ENCODE peak calls at places on chromosome 21, in six cellular contexts. One of them, this sample, is unnamed.

GRCh38 chr21:46000731-46001641 is 19.4 kb downstream of the COL6A1 start:
- DNase-seq in adrenal gland: peak; percentile 18
- DNase-seq in upper lobe of right lung: no peak
- DNase-seq in right lobe of liver: no peak
- DNase-seq in heart left ventricle: peak; percentile 23
- DNase-seq in naive thymus-derived CD4-positive, alpha-beta T cell: no peak
- DNase-seq in this sample: no peak

GRCh38 chr21:24428539-24429186 is 1178.6 kb downstream of the MRPL39 start:
- DNase-seq in adrenal gland: no peak
- DNase-seq in upper lobe of right lung: no peak
- DNase-seq in right lobe of liver: no peak
- DNase-seq in heart left ventricle: no peak
- DNase-seq in naive thymus-derived CD4-positive, alpha-beta T cell: peak; percentile 25
- DNase-seq in this sample: peak; percentile 41

GRCh38 chr21:20662523-20662922 is 335.7 kb upstream of the NCAM2 start:
- DNase-seq in adrenal gland: no peak
- DNase-seq in upper lobe of right lung: no peak
- DNase-seq in right lobe of liver: no peak
- DNase-seq in heart left ventricle: no peak
- DNase-seq in naive thymus-derived CD4-positive, alpha-beta T cell: no peak
- DNase-seq in this sample: no peak

GRCh38 chr21:41507521-41508414 is at the start of gene TMPRSS2:
- DNase-seq in adrenal gland: no peak
- DNase-seq in upper lobe of right lung: peak; percentile 93
- DNase-seq in right lobe of liver: peak; percentile 93
- DNase-seq in heart left ventricle: no peak
- DNase-seq in naive thymus-derived CD4-positive, alpha-beta T cell: no peak
- DNase-seq in this sample: no peak

GRCh38 chr21:45532826-45533730 is 9.2 kb downstream of the SLC19A1 start:
- DNase-seq in adrenal gland: peak; percentile 14
- DNase-seq in upper lobe of right lung: peak; percentile 62
- DNase-seq in right lobe of liver: peak; percentile 62
- DNase-seq in heart left ventricle: peak; percentile 15
- DNase-seq in naive thymus-derived CD4-positive, alpha-beta T cell: no peak
- DNase-seq in this sample: no peak

GRCh38 chr21:33318087-33318486 is 6.7 kb upstream of the IFNAR1 start:
- DNase-seq in adrenal gland: no peak
- DNase-seq in upper lobe of right lung: no peak
- DNase-seq in right lobe of liver: no peak
- DNase-seq in heart left ventricle: no peak
- DNase-seq in naive thymus-derived CD4-positive, alpha-beta T cell: no peak
- DNase-seq in this sample: no peak

GRCh38 chr21:21384977-21385376 is 386.8 kb downstream of the NCAM2 start:
- DNase-seq in adrenal gland: no peak
- DNase-seq in upper lobe of right lung: no peak
- DNase-seq in right lobe of liver: no peak
- DNase-seq in heart left ventricle: no peak
- DNase-seq in naive thymus-derived CD4-positive, alpha-beta T cell: no peak
- DNase-seq in this sample: no peak

GRCh38 chr21:40672602-40673001 is 174.4 kb downstream of the DSCAM start:
- DNase-seq in adrenal gland: no peak
- DNase-seq in upper lobe of right lung: no peak
- DNase-seq in right lobe of liver: no peak
- DNase-seq in heart left ventricle: no peak
- DNase-seq in naive thymus-derived CD4-positive, alpha-beta T cell: no peak
- DNase-seq in this sample: no peak

GRCh38 chr21:37365657-37366487 is 701 bp upstream of the DYRK1A start:
- DNase-seq in adrenal gland: peak; percentile 76
- DNase-seq in upper lobe of right lung: peak; percentile 91
- DNase-seq in right lobe of liver: peak; percentile 82
- DNase-seq in heart left ventricle: peak; percentile 82
- DNase-seq in naive thymus-derived CD4-positive, alpha-beta T cell: peak; percentile 73
- DNase-seq in this sample: peak; percentile 56

GRCh38 chr21:31566061-31566460 is 93.4 kb upstream of the SOD1 start:
- DNase-seq in adrenal gland: no peak
- DNase-seq in upper lobe of right lung: no peak
- DNase-seq in right lobe of liver: no peak
- DNase-seq in heart left ventricle: no peak
- DNase-seq in naive thymus-derived CD4-positive, alpha-beta T cell: no peak
- DNase-seq in this sample: no peak

GRCh38 chr21:22343721-22344120 is 1345.5 kb downstream of the NCAM2 start:
- DNase-seq in adrenal gland: no peak
- DNase-seq in upper lobe of right lung: no peak
- DNase-seq in right lobe of liver: no peak
- DNase-seq in heart left ventricle: no peak
- DNase-seq in naive thymus-derived CD4-positive, alpha-beta T cell: no peak
- DNase-seq in this sample: no peak

GRCh38 chr21:39613029-39613934 is 542 bp downstream of the B3GALT5 start:
- DNase-seq in adrenal gland: no peak
- DNase-seq in upper lobe of right lung: no peak
- DNase-seq in right lobe of liver: no peak
- DNase-seq in heart left ventricle: no peak
- DNase-seq in naive thymus-derived CD4-positive, alpha-beta T cell: no peak
- DNase-seq in this sample: no peak

GRCh38 chr21:41621523-41621922 is 113.6 kb upstream of the TMPRSS2 start:
- DNase-seq in adrenal gland: no peak
- DNase-seq in upper lobe of right lung: no peak
- DNase-seq in right lobe of liver: no peak
- DNase-seq in heart left ventricle: no peak
- DNase-seq in naive thymus-derived CD4-positive, alpha-beta T cell: no peak
- DNase-seq in this sample: no peak

GRCh38 chr21:28336299-28336698 is 656.4 kb downstream of the LTN1 start:
- DNase-seq in adrenal gland: peak; percentile 22
- DNase-seq in upper lobe of right lung: no peak
- DNase-seq in right lobe of liver: no peak
- DNase-seq in heart left ventricle: no peak
- DNase-seq in naive thymus-derived CD4-positive, alpha-beta T cell: no peak
- DNase-seq in this sample: no peak

GRCh38 chr21:25735895-25736597 is 1.3 kb downstream of the GABPA start:
- DNase-seq in adrenal gland: no peak
- DNase-seq in upper lobe of right lung: no peak
- DNase-seq in right lobe of liver: no peak
- DNase-seq in heart left ventricle: no peak
- DNase-seq in naive thymus-derived CD4-positive, alpha-beta T cell: peak; percentile 18
- DNase-seq in this sample: no peak

GRCh38 chr21:23694396-23694795 is 1912.9 kb downstream of the MRPL39 start:
- DNase-seq in adrenal gland: no peak
- DNase-seq in upper lobe of right lung: no peak
- DNase-seq in right lobe of liver: no peak
- DNase-seq in heart left ventricle: no peak
- DNase-seq in naive thymus-derived CD4-positive, alpha-beta T cell: no peak
- DNase-seq in this sample: no peak

GRCh38 chr21:46486481-46487000 is 27.9 kb downstream of the DIP2A start:
- DNase-seq in adrenal gland: no peak
- DNase-seq in upper lobe of right lung: no peak
- DNase-seq in right lobe of liver: no peak
- DNase-seq in heart left ventricle: no peak
- DNase-seq in naive thymus-derived CD4-positive, alpha-beta T cell: no peak
- DNase-seq in this sample: no peak

GRCh38 chr21:38984982-38985422 is 179.3 kb downstream of the ETS2 start:
- DNase-seq in adrenal gland: peak; percentile 37
- DNase-seq in upper lobe of right lung: no peak
- DNase-seq in right lobe of liver: no peak
- DNase-seq in heart left ventricle: no peak
- DNase-seq in naive thymus-derived CD4-positive, alpha-beta T cell: no peak
- DNase-seq in this sample: no peak

GRCh38 chr21:45021428-45022347 is 52.7 kb upstream of the ADARB1 start:
- DNase-seq in adrenal gland: peak; percentile 65
- DNase-seq in upper lobe of right lung: no peak
- DNase-seq in right lobe of liver: peak; percentile 54
- DNase-seq in heart left ventricle: no peak
- DNase-seq in naive thymus-derived CD4-positive, alpha-beta T cell: no peak
- DNase-seq in this sample: no peak

GRCh38 chr21:38503588-38503987 is 5.3 kb upstream of the ERG start:
- DNase-seq in adrenal gland: no peak
- DNase-seq in upper lobe of right lung: no peak
- DNase-seq in right lobe of liver: no peak
- DNase-seq in heart left ventricle: no peak
- DNase-seq in naive thymus-derived CD4-positive, alpha-beta T cell: no peak
- DNase-seq in this sample: no peak

GRCh38 chr21:46385846-46386725 is 62.1 kb downstream of the PCNT start:
- DNase-seq in adrenal gland: peak; percentile 33
- DNase-seq in upper lobe of right lung: no peak
- DNase-seq in right lobe of liver: no peak
- DNase-seq in heart left ventricle: no peak
- DNase-seq in naive thymus-derived CD4-positive, alpha-beta T cell: no peak
- DNase-seq in this sample: no peak

GRCh38 chr21:34639882-34640788 is 25.2 kb upstream of the RCAN1 start:
- DNase-seq in adrenal gland: no peak
- DNase-seq in upper lobe of right lung: no peak
- DNase-seq in right lobe of liver: no peak
- DNase-seq in heart left ventricle: no peak
- DNase-seq in naive thymus-derived CD4-positive, alpha-beta T cell: no peak
- DNase-seq in this sample: no peak

DNA sequence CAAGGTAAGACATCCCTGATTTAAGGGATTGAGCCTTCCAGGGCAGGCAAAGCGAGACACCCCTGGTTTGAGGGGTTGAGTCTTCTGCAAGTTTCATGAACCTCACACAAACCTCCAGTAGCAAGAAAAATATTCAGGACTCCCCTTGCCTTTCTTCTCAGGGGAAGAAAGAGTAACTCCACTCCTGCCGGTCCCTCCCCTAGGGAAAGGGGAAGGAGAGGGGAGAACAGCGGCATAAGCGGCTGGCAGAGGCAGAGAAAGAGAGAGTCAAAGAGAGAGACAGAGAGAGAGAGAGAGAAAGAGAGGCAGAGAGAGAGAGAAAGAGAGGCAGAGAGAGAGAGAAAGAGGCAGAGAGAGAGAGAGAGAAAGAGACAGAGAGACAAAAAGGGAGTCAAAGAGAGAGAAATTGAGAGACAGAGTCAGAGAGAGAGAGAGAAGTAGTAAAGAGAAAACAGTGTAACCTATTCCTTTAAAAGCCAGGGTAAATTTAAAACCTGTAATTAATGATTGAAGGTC is 29.5 kb upstream of the CBR3 start:
- DNase-seq in adrenal gland: no peak
- DNase-seq in upper lobe of right lung: no peak
- DNase-seq in right lobe of liver: no peak
- DNase-seq in heart left ventricle: no peak
- DNase-seq in naive thymus-derived CD4-positive, alpha-beta T cell: no peak
- DNase-seq in this sample: no peak
- H3K9me3 ChIP-seq in adrenal gland: no peaks in the 10 kb centered on the region
- H3K9me3 ChIP-seq in upper lobe of right lung: no peaks in the 10 kb centered on the region
- H3K9me3 ChIP-seq in right lobe of liver: no peaks in the 10 kb centered on the region
- H3K9me3 ChIP-seq in heart left ventricle: no peaks in the 10 kb centered on the region
- H3K9me3 ChIP-seq in naive thymus-derived CD4-positive, alpha-beta T cell: no peaks in the 10 kb centered on the region
- H3K9me3 ChIP-seq in this sample: no peaks in the 10 kb centered on the region

DNA sequence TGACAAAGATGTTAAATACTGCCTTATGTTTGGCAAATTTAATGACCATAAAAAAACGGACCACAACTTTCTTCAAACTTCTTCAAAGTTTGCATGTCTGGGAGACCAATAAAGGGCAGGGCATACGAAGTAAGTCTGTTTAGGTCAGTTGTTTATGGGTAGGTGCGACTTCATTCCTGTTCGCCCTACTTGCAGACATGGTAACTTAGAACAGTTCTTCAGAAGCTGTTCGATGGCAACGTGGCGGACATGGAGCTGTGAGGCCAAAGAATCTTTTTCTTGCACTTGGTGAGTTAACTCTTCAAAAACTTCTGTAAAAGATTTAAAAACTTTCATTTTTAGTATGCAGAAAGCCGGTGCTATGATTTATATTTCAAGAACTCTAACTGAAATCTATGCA is 25.9 kb downstream of the C21orf91 start:
- DNase-seq in adrenal gland: no peak
- DNase-seq in upper lobe of right lung: no peak
- DNase-seq in right lobe of liver: no peak
- DNase-seq in heart left ventricle: no peak
- DNase-seq in naive thymus-derived CD4-positive, alpha-beta T cell: no peak
- DNase-seq in this sample: no peak
- H3K4me3 ChIP-seq in adrenal gland: no peak overlapping the region
- H3K4me3 ChIP-seq in upper lobe of right lung: peak overlapping the region; percentile 47
- H3K4me3 ChIP-seq in right lobe of liver: peak overlapping the region; percentile 3
- H3K4me3 ChIP-seq in heart left ventricle: no peak overlapping the region
- H3K4me3 ChIP-seq in naive thymus-derived CD4-positive, alpha-beta T cell: peak overlapping the region; percentile 36
- H3K4me3 ChIP-seq in this sample: peak overlapping the region; percentile 52

GRCh38 chr21:9739240-9739639 is 782.1 kb upstream of the TPTE start:
- DNase-seq in adrenal gland: no peak
- DNase-seq in upper lobe of right lung: no peak
- DNase-seq in right lobe of liver: no peak
- DNase-seq in heart left ventricle: no peak
- DNase-seq in naive thymus-derived CD4-positive, alpha-beta T cell: no peak
- DNase-seq in this sample: no peak
- H3K9me3 ChIP-seq in adrenal gland: no peaks in the 10 kb centered on the region
- H3K9me3 ChIP-seq in upper lobe of right lung: peaks cover 4% of the 10 kb centered on the region
- H3K9me3 ChIP-seq in right lobe of liver: no peaks in the 10 kb centered on the region
- H3K9me3 ChIP-seq in heart left ventricle: peaks cover 49% of the 10 kb centered on the region
- H3K9me3 ChIP-seq in naive thymus-derived CD4-positive, alpha-beta T cell: peaks cover 4% of the 10 kb centered on the region
- H3K9me3 ChIP-seq in this sample: no peaks in the 10 kb centered on the region

GRCh38 chr21:43287974-43288755 is 119.4 kb downstream of the CRYAA start:
- DNase-seq in adrenal gland: no peak
- DNase-seq in upper lobe of right lung: peak; percentile 67
- DNase-seq in right lobe of liver: peak; percentile 85
- DNase-seq in heart left ventricle: no peak
- DNase-seq in naive thymus-derived CD4-positive, alpha-beta T cell: no peak
- DNase-seq in this sample: no peak
- H3K4me3 ChIP-seq in adrenal gland: no peak overlapping the region
- H3K4me3 ChIP-seq in upper lobe of right lung: no peak overlapping the region
- H3K4me3 ChIP-seq in right lobe of liver: no peak overlapping the region
- H3K4me3 ChIP-seq in heart left ventricle: no peak overlapping the region
- H3K4me3 ChIP-seq in naive thymus-derived CD4-positive, alpha-beta T cell: no peak overlapping the region
- H3K4me3 ChIP-seq in this sample: no peak overlapping the region